ENCODE peak calls at places on chromosomes 16 and 17, in six cellular contexts. D, L, A, W, I and E are unnamed samples.

GRCh38 chr16:69939821-69940585 is 11.1 kb upstream of the CLEC18A start:
- DNase-seq in D (no peak), L (peak), A (no peak), W (peak), I (no peak), E (no peak)

GRCh38 chr16:52376677-52377300 is 170.2 kb downstream of the TOX3 start:
- DNase-seq in D (no peak), L (no peak), A (no peak), W (no peak), I (no peak), E (no peak)

GRCh38 chr17:68820825-68821481 is 134.2 kb downstream of the ABCA8 start:
- DNase-seq in D (no peak), L (no peak), A (no peak), W (no peak), I (no peak), E (no peak)

GRCh38 chr16:85569615-85570212 is 43.4 kb upstream of the GSE1 start:
- DNase-seq in D (peak), L (no peak), A (no peak), W (no peak), I (no peak), E (peak)

GRCh38 chr17:45672301-45672700 is 111.8 kb upstream of the CRHR1 start:
- DNase-seq in D (no peak), L (no peak), A (no peak), W (no peak), I (no peak), E (no peak)

GRCh38 chr17:3569534-3570137 is 12.0 kb upstream of the TRPV3 start:
- DNase-seq in D (no peak), L (no peak), A (no peak), W (no peak), I (no peak), E (no peak)

GRCh38 chr16:3597226-3597625 is 14.2 kb downstream of the SLX4 start:
- DNase-seq in D (no peak), L (no peak), A (no peak), W (no peak), I (no peak), E (no peak)

GRCh38 chr16:89658221-89658879 is 714 bp downstream of the SPATA33 start:
- DNase-seq in D (peak), L (no peak), A (no peak), W (peak), I (no peak), E (no peak)

GRCh38 chr16:27073733-27074132 is 7.0 kb downstream of the C16orf82 start:
- DNase-seq in D (no peak), L (no peak), A (no peak), W (peak), I (no peak), E (no peak)

GRCh38 chr16:78363843-78364242 is 264.4 kb downstream of the WWOX start:
- DNase-seq in D (no peak), L (no peak), A (no peak), W (no peak), I (no peak), E (no peak)

GRCh38 chr16:88907768-88908167 is 41.3 kb upstream of the PABPN1L start:
- DNase-seq in D (peak), L (no peak), A (peak), W (no peak), I (no peak), E (no peak)

GRCh38 chr16:89506791-89507191 is 1.4 kb upstream of the SPG7 start:
- DNase-seq in D (no peak), L (no peak), A (no peak), W (no peak), I (no peak), E (peak)

GRCh38 chr16:18792836-18793433 is 2.8 kb upstream of the RPS15A start:
- DNase-seq in D (no peak), L (no peak), A (peak), W (no peak), I (no peak), E (no peak)